ENCODE peak calls at places on chromosomes 11 and 22, in seven cellular contexts. L is HS-5, P is mucosa of descending colon, C is GM12865, B is caudate nucleus, M is transverse colon, N is DND-41. A is an unnamed sample.
A peak's percentile ranks its signal among the peaks of the same experiment; 100 is the strongest.

GRCh38 chr11:17747131-17747955 is 12.8 kb downstream of the KCNC1 start:
- DNase-seq in L (no peak), P (peak; percentile 14), C (no peak), B (no peak), M (no peak), N (no peak), A (no peak)

GRCh38 chr11:75014129-75014528 is 25.4 kb downstream of the NEU3 start:
- DNase-seq in L (peak; percentile 35), P (no peak), C (no peak), B (no peak), M (no peak), N (no peak), A (no peak)

GRCh38 chr11:65652511-65653228 is 10.0 kb downstream of the RELA start:
- DNase-seq in L (peak; percentile 71), P (peak; percentile 99), C (peak; percentile 96), B (peak; percentile 94), M (peak; percentile 96), N (peak; percentile 96), A (peak; percentile 88)

GRCh38 chr11:78749243-78749730 is 174.6 kb upstream of the NARS2 start:
- DNase-seq in L (no peak), P (no peak), C (no peak), B (no peak), M (no peak), N (no peak), A (no peak)

GRCh38 chr11:64887234-64887756 is 8.9 kb upstream of the EHD1 start:
- DNase-seq in L (no peak), P (no peak), C (no peak), B (no peak), M (no peak), N (no peak), A (no peak)

GRCh38 chr11:92867913-92868619 is 101.4 kb upstream of the MTNR1B start:
- DNase-seq in L (no peak), P (no peak), C (no peak), B (no peak), M (no peak), N (no peak), A (no peak)

GRCh38 chr11:14678350-14678749 is 34.7 kb downstream of the PDE3B start:
- DNase-seq in L (no peak), P (no peak), C (no peak), B (no peak), M (no peak), N (no peak), A (no peak)

GRCh38 chr11:79925570-79925969 is 484.7 kb upstream of the TENM4 start:
- DNase-seq in L (no peak), P (no peak), C (peak; percentile 1), B (no peak), M (no peak), N (no peak), A (no peak)

GRCh38 chr22:19527321-19527721 is 3.1 kb upstream of the CLDN5 start:
- DNase-seq in L (no peak), P (no peak), C (no peak), B (no peak), M (no peak), N (no peak), A (no peak)

GRCh38 chr22:49687786-49688515 is 139.7 kb downstream of the BRD1 start:
- DNase-seq in L (no peak), P (no peak), C (no peak), B (no peak), M (no peak), N (no peak), A (no peak)

GRCh38 chr22:36453855-36454378 is 27.5 kb downstream of the TXN2 start:
- DNase-seq in L (no peak), P (peak; percentile 66), C (no peak), B (no peak), M (no peak), N (no peak), A (no peak)

GRCh38 chr11:116953525-116954284 is 116.3 kb upstream of the APOA1 start:
- DNase-seq in L (no peak), P (no peak), C (no peak), B (no peak), M (no peak), N (no peak), A (no peak)

GRCh38 chr11:56852131-56852530 is 103.6 kb upstream of the OR9G4 start:
- DNase-seq in L (no peak), P (no peak), C (no peak), B (no peak), M (no peak), N (no peak), A (no peak)

GRCh38 chr22:50530280-50530856 is 556 bp upstream of the TYMP start:
- DNase-seq in L (no peak), P (peak; percentile 90), C (peak; percentile 92), B (no peak), M (peak; percentile 88), N (no peak), A (no peak)

GRCh38 chr11:4459470-4459869 is 10.4 kb downstream of the OR52K2 start:
- DNase-seq in L (no peak), P (no peak), C (peak; percentile 7), B (no peak), M (peak; percentile 17), N (no peak), A (no peak)

GRCh38 chr11:2096001-2096918 is 42.9 kb downstream of the IGF2 start:
- DNase-seq in L (peak; percentile 9), P (no peak), C (no peak), B (no peak), M (no peak), N (no peak), A (no peak)

GRCh38 chr22:19820880-19821522 is 33.7 kb downstream of the GNB1L start:
- DNase-seq in L (no peak), P (no peak), C (no peak), B (no peak), M (no peak), N (peak; percentile 7), A (no peak)

GRCh38 chr22:19983701-19984100 is 32.9 kb downstream of the ARVCF start:
- DNase-seq in L (no peak), P (peak; percentile 16), C (no peak), B (no peak), M (no peak), N (no peak), A (no peak)

GRCh38 chr22:39396797-39397195 is 2.8 kb upstream of the TAB1 start:
- DNase-seq in L (no peak), P (no peak), C (no peak), B (no peak), M (no peak), N (no peak), A (no peak)

GRCh38 chr11:27282141-27282590 is 80.8 kb downstream of the CCDC34 start:
- DNase-seq in L (no peak), P (no peak), C (no peak), B (no peak), M (no peak), N (no peak), A (no peak)

GRCh38 chr11:79417069-79417920 is 23.5 kb downstream of the TENM4 start:
- DNase-seq in L (no peak), P (no peak), C (no peak), B (no peak), M (no peak), N (no peak), A (no peak)

GRCh38 chr11:67503119-67504022 is 1.8 kb downstream of the PITPNM1 start:
- DNase-seq in L (no peak), P (peak; percentile 46), C (no peak), B (no peak), M (no peak), N (no peak), A (no peak)

GRCh38 chr22:37484115-37485005 is 1.8 kb downstream of the MFNG start:
- DNase-seq in L (no peak), P (peak; percentile 77), C (peak; percentile 94), B (peak; percentile 34), M (peak; percentile 83), N (peak; percentile 81), A (peak; percentile 93)

GRCh38 chr22:29044657-29045176 is 16.9 kb downstream of the C22orf31 start:
- DNase-seq in L (peak; percentile 51), P (no peak), C (no peak), B (no peak), M (no peak), N (no peak), A (no peak)